ENCODE peak calls at places on chromosomes 12 and 14, in five cellular contexts. Q is stomach, P is vagina, I is HCT116, G is prostate gland. C is an unnamed sample.

GRCh38 chr14:64732066-64732465 is 27.8 kb downstream of the PLEKHG3 start:
- DNase-seq in Q (no peak), G (no peak), I (no peak), P (no peak), C (no peak)

GRCh38 chr14:70995671-70996070 is 88.4 kb downstream of the PCNX1 start:
- DNase-seq in I (no peak), G (no peak), P (no peak), Q (no peak), C (no peak)

GRCh38 chr14:72605096-72605920 is 288.6 kb downstream of the DPF3 start:
- DNase-seq in G (no peak), I (no peak), P (peak), Q (no peak), C (no peak)

GRCh38 chr12:50581226-50582184 is 76.7 kb downstream of the DIP2B start:
- DNase-seq in P (no peak), I (no peak), Q (no peak), G (peak), C (no peak)

GRCh38 chr14:23432102-23432925 is 3.1 kb downstream of the MYH7 start:
- DNase-seq in P (no peak), G (no peak), I (no peak), Q (no peak), C (no peak)

GRCh38 chr12:22050078-22050477 is 4.1 kb downstream of the CMAS start:
- DNase-seq in G (no peak), P (no peak), I (no peak), Q (no peak), C (no peak)

GRCh38 chr12:80001562-80001961 is 66.7 kb upstream of the PPP1R12A start:
- DNase-seq in Q (no peak), P (no peak), I (no peak), G (no peak), C (no peak)

GRCh38 chr12:80936642-80937390 is 918 bp downstream of the LIN7A start:
- DNase-seq in G (peak), Q (peak), P (no peak), I (peak), C (no peak)

GRCh38 chr14:58680698-58681097 is 42.9 kb downstream of the DACT1 start:
- DNase-seq in P (no peak), I (no peak), G (no peak), Q (no peak), C (no peak)

GRCh38 chr12:89092297-89092696 is 260.0 kb downstream of the DUSP6 start:
- DNase-seq in Q (no peak), G (no peak), I (no peak), P (no peak), C (no peak)

GRCh38 chr12:105296116-105297095 is 34.1 kb upstream of the C12orf75 start:
- DNase-seq in P (no peak), G (no peak), Q (no peak), I (no peak), C (no peak)

GRCh38 chr12:69880566-69880965 is 55.5 kb downstream of the MYRFL start:
- DNase-seq in G (no peak), Q (no peak), P (no peak), I (peak), C (no peak)

GRCh38 chr14:72855913-72856312 is 38.0 kb downstream of the DPF3 start:
- DNase-seq in I (no peak), Q (no peak), G (no peak), P (no peak), C (no peak)

GRCh38 chr14:96423446-96424103 is 31.6 kb downstream of the AK7 start:
- DNase-seq in P (no peak), G (no peak), I (no peak), Q (no peak), C (peak)

GRCh38 chr12:21552983-21553673 is 27.0 kb downstream of the SPX start:
- DNase-seq in G (no peak), I (no peak), Q (no peak), P (no peak), C (no peak)

GRCh38 chr14:104584557-104584956 is 5.0 kb downstream of the C14orf180 start:
- DNase-seq in I (no peak), Q (no peak), G (no peak), P (no peak), C (no peak)

GRCh38 chr14:98937712-98938505 is 334.1 kb downstream of the BCL11B start:
- DNase-seq in I (no peak), G (no peak), P (no peak), Q (no peak), C (no peak)

GRCh38 chr14:56206576-56206975 is 88.4 kb downstream of the PELI2 start:
- DNase-seq in G (no peak), P (no peak), Q (no peak), I (no peak), C (no peak)

GRCh38 chr14:96592591-96593388 is 90.6 kb downstream of the PAPOLA start:
- DNase-seq in G (no peak), Q (peak), I (no peak), P (no peak), C (peak)

GRCh38 chr14:57209561-57209960 is 59.1 kb downstream of the EXOC5 start:
- DNase-seq in Q (no peak), P (no peak), G (no peak), I (no peak), C (no peak)

GRCh38 chr12:89373772-89374572 is 21.7 kb upstream of the DUSP6 start:
- DNase-seq in P (no peak), G (peak), Q (no peak), I (no peak), C (no peak)

GRCh38 chr14:102591372-102591943 is 991 bp upstream of the RCOR1 start:
- DNase-seq in I (no peak), G (peak), P (no peak), Q (peak), C (no peak)

GRCh38 chr12:50545783-50546182 is 41.0 kb downstream of the DIP2B start:
- DNase-seq in G (no peak), I (no peak), P (no peak), Q (no peak), C (no peak)

GRCh38 chr12:66603458-66603857 is 75.4 kb downstream of the GRIP1 start:
- DNase-seq in G (no peak), P (no peak), Q (no peak), I (no peak), C (no peak)

GRCh38 chr14:65423986-65424385 is 11.5 kb downstream of the FUT8 start:
- DNase-seq in I (no peak), P (no peak), Q (no peak), G (no peak), C (no peak)

GRCh38 chr12:22480016-22480415 is 64.3 kb downstream of the C2CD5 start:
- DNase-seq in Q (no peak), I (no peak), G (no peak), P (no peak), C (no peak)

GRCh38 chr12:15963271-15963670 is 52.1 kb downstream of the DERA start:
- DNase-seq in Q (no peak), G (no peak), P (no peak), I (no peak), C (no peak)

GRCh38 chr12:61282790-61283575 is 977.2 kb upstream of the USP15 start:
- DNase-seq in I (no peak), G (no peak), P (no peak), Q (no peak), C (no peak)

GRCh38 chr14:78983126-78983525 is 813.0 kb downstream of the NRXN3 start:
- DNase-seq in P (no peak), Q (no peak), I (no peak), G (no peak), C (no peak)

GRCh38 chr12:98618952-98619351 is 25.5 kb downstream of the SLC25A3 start:
- DNase-seq in I (no peak), P (no peak), Q (no peak), G (no peak), C (no peak)

GRCh38 chr14:47959753-47960152 is 284.3 kb upstream of the MDGA2 start:
- DNase-seq in Q (no peak), G (no peak), I (no peak), P (no peak), C (no peak)

GRCh38 chr12:126343352-126343751 is 1278.1 kb downstream of the AACS start:
- DNase-seq in P (no peak), I (no peak), Q (no peak), G (no peak), C (no peak)
- TF ChIP-seq POLR2AphosphoS5 in P (no peak), I (no peak), Q (no peak), G (no peak), C (no peak)

GRCh38 chr12:92505373-92506340 is 197.1 kb upstream of the PLEKHG7 start:
- DNase-seq in Q (peak), I (no peak), G (no peak), P (no peak), C (no peak)

GRCh38 chr12:92506460-92506859 is 196.3 kb upstream of the PLEKHG7 start:
- DNase-seq in G (no peak), I (no peak), P (no peak), Q (no peak), C (no peak)

GRCh38 chr12:92503977-92504966 is 198.5 kb upstream of the PLEKHG7 start:
- DNase-seq in Q (peak), I (no peak), P (no peak), G (no peak), C (no peak)

GRCh38 chr12:92502417-92503028 is 200.3 kb upstream of the PLEKHG7 start:
- DNase-seq in G (no peak), I (no peak), P (no peak), Q (no peak), C (no peak)

DNA sequence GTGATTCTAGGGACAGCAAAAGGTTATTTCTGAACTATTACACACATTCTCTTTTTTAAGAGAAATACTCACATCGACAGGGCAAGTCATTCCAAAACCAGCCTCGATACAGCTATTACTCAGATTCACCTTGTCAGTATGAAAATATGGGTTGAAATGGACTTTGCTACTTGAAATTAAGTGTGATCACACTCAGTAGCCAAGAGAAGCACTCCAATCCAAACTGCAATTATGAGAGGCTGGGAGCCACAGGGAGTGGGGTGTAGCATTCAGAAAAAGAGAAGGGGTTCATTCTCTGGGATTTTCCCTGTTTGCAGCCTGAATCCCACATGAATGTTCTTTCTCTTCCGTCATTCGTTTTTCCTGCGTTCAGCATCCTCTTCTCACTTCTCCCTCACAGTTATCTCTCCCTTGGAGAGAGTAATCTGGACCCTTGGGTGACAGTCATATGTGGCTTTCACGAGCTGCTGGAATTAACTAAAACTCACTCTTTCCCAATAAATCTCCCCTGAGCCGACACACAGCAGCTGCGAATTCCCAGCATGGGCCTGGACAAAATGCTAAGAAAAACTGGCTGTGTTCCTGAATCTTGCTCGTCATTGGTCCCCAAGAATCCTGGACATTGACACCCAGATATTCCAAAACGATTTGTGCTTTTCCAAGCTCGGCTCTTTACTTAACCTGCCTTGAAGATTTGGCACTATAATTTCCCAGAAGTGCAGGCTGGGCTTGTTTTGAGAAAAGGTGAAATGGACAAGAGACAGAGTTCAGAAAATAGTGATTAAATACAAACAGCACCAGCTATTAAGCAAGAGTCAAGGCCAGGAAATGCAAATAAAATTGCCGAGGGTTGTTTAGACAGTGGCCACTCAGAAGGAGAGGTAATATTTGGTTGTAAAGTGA is 199.5 kb upstream of the PLEKHG7 start:
- DNase-seq in Q (no peak), P (no peak), I (no peak), G (no peak), C (no peak)
- TF ChIP-seq POLR2A in Q (no peak), P (no peak), I (no peak), G (no peak), C (peak)

GRCh38 chr12:96083020-96083489 is 47.7 kb upstream of the LTA4H start:
- DNase-seq in G (no peak), I (no peak), Q (no peak), P (no peak), C (no peak)
- TF ChIP-seq POLR2AphosphoS5 in G (no peak), I (no peak), Q (no peak), P (no peak), C (no peak)

GRCh38 chr14:50560929-50561280 is 960 bp downstream of the ATL1 start:
- DNase-seq in G (peak), I (no peak), Q (peak), P (no peak), C (peak)
- TF ChIP-seq POLR2A in G (peak), I (peak), Q (no peak), P (no peak), C (no peak)

GRCh38 chr14:37195327-37195726 is 2.4 kb upstream of the MIPOL1 start:
- DNase-seq in I (no peak), P (no peak), Q (no peak), G (no peak), C (no peak)
- TF ChIP-seq POLR2AphosphoS5 in I (no peak), P (no peak), Q (no peak), G (peak), C (no peak)

DNA sequence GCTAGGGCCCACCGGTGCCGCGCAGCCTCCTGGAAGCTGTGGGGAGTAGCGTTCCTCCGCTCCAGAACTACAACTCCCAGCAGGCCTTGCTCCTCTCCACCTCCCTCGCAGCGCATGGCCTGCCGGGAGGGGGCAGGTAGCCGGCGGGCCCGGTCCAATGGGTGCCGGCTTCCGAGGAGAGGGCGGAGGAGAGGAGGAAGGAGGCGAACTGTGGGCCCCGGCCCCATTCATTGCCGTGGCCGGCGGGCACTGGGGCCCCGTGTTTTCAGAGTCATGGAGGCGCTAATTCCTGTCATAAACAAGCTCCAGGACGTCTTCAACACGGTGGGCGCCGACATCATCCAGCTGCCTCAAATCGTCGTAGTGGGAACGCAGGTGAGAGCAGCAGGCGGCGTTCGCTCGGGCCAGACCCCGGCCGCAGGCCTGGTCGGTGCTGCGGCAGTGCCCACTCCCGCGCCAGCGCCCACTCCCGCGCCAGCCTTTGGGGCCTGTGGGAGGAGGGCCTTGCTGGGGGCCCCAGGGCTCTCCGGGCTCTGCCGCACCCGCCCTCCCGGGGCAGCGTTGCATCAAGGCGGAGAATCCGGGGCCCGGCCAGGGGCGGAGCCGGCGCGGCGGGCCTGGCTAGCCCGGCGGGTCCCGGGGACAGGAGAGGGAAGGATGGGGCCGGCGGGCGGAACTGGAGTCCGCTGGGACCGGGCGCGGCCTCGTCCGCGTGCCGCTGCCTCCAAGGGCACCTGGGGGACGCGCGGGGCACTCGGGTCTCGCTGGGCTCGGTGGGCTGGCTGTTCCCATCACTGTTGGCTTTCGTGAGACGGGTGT is at the start of gene DNM1L:
- DNase-seq in Q (peak), G (peak), P (no peak), I (peak), C (peak)
- TF ChIP-seq POLR2A in Q (no peak), G (peak), P (no peak), I (peak), C (peak)

DNA sequence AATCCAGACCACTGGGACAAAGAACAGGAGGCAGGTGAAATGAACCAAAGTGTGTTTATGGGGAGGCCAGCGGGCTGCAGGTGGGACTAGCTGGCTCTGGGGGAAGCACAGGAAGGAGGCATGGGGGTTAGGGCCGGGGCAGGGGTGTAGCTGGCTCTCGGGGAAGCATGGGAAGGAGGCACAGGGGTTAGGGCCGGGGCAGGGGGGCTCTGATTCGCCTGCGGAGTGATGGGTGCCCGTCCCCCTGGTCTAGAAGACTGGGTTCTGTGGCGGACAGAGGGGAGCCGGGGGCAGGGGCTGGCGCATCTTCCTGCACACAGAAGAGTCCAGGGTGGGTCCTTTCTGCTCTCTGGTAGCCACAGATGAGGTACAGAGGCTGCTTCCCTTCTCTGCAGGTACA is 310.3 kb downstream of the TMEM121 start:
- DNase-seq in I (no peak), Q (no peak), G (no peak), P (no peak), C (no peak)
- TF ChIP-seq POLR2AphosphoS5 in I (no peak), Q (no peak), G (no peak), P (no peak), C (no peak)

C was measured in GM12891.